ENCODE peak calls at places on chromosomes 3 and 15, in four cellular contexts. G is erythroblast; N is ureter; B is CD4-positive, CD25-positive, alpha-beta regulatory T cell. J is an unnamed sample.

GRCh38 chr15:88744548-88745020 is 58.7 kb upstream of the ACAN start:
- DNase-seq in B (no peak), N (no peak), G (no peak), J (peak; percentile 46)

GRCh38 chr3:15783361-15783969 is 14.3 kb downstream of the ANKRD28 start:
- DNase-seq in N (no peak), B (no peak), G (no peak), J (no peak)

GRCh38 chr3:8962226-8962861 is 928 bp downstream of the RAD18 start:
- DNase-seq in N (no peak), G (peak; percentile 58), B (peak; percentile 20), J (no peak)

GRCh38 chr15:49901867-49902775 is 216.9 kb downstream of the ATP8B4 start:
- DNase-seq in G (no peak), B (no peak), N (no peak), J (no peak)

GRCh38 chr3:151085227-151085888 is at the start of gene MED12L:
- DNase-seq in B (peak; percentile 52), G (peak; percentile 86), N (peak; percentile 72), J (peak; percentile 89)

GRCh38 chr15:58396181-58396580 is 35.6 kb upstream of the LIPC start:
- DNase-seq in N (no peak), B (no peak), G (no peak), J (no peak)

GRCh38 chr3:129119365-129120100 is 2.1 kb downstream of the RAB43 start:
- DNase-seq in G (no peak), N (no peak), B (peak; percentile 47), J (no peak)

GRCh38 chr3:148532326-148532725 is 165.4 kb upstream of the AGTR1 start:
- DNase-seq in G (no peak), B (no peak), N (no peak), J (no peak)

GRCh38 chr3:71456155-71456554 is 127.4 kb downstream of the FOXP1 start:
- DNase-seq in B (peak; percentile 80), N (no peak), G (no peak), J (no peak)